ENCODE peak calls at places on chromosomes 2 and 18, in four cellular contexts. One of them, this sample, is unnamed.

GRCh38 chr2:75246441-75247167 is 47.3 kb upstream of the TACR1 start:
- DNase-seq in GM12878: no peak
- DNase-seq in HepG2: no peak
- DNase-seq in NT2/D1: no peak
- DNase-seq in this sample: no peak

GRCh38 chr18:2948038-2948437 is 64.9 kb downstream of the LPIN2 start:
- DNase-seq in GM12878: no peak
- DNase-seq in HepG2: peak
- DNase-seq in NT2/D1: no peak
- DNase-seq in this sample: no peak

GRCh38 chr2:85133751-85134254 is 611 bp downstream of the TCF7L1 start:
- DNase-seq in GM12878: no peak
- DNase-seq in HepG2: no peak
- DNase-seq in NT2/D1: no peak
- DNase-seq in this sample: peak

GRCh38 chr2:153543639-153544071 is 65.1 kb upstream of the RPRM start:
- DNase-seq in GM12878: no peak
- DNase-seq in HepG2: no peak
- DNase-seq in NT2/D1: no peak
- DNase-seq in this sample: peak

GRCh38 chr2:85277416-85278158 is 50.2 kb downstream of the TGOLN2 start:
- DNase-seq in GM12878: no peak
- DNase-seq in HepG2: no peak
- DNase-seq in NT2/D1: no peak
- DNase-seq in this sample: no peak

GRCh38 chr2:137944714-137945113 is 19.6 kb upstream of the HNMT start:
- DNase-seq in GM12878: no peak
- DNase-seq in HepG2: no peak
- DNase-seq in NT2/D1: no peak
- DNase-seq in this sample: no peak

GRCh38 chr2:143607446-143608110 is 478.4 kb downstream of the ARHGAP15 start:
- DNase-seq in GM12878: no peak
- DNase-seq in HepG2: no peak
- DNase-seq in NT2/D1: peak
- DNase-seq in this sample: no peak

GRCh38 chr18:54769526-54770464 is 58.5 kb upstream of the RAB27B start:
- DNase-seq in GM12878: no peak
- DNase-seq in HepG2: no peak
- DNase-seq in NT2/D1: no peak
- DNase-seq in this sample: no peak

GRCh38 chr2:188324067-188324466 is 32.4 kb downstream of the GULP1 start:
- DNase-seq in GM12878: no peak
- DNase-seq in HepG2: no peak
- DNase-seq in NT2/D1: no peak
- DNase-seq in this sample: no peak

GRCh38 chr2:130827502-130828251 is 9.0 kb upstream of the ARHGEF4 start:
- DNase-seq in GM12878: no peak
- DNase-seq in HepG2: no peak
- DNase-seq in NT2/D1: peak
- DNase-seq in this sample: no peak

GRCh38 chr2:123080331-123080730 is 944.8 kb upstream of the CNTNAP5 start:
- DNase-seq in GM12878: peak
- DNase-seq in HepG2: no peak
- DNase-seq in NT2/D1: no peak
- DNase-seq in this sample: no peak

GRCh38 chr2:233121856-233122255 is 61.7 kb downstream of the INPP5D start:
- DNase-seq in GM12878: no peak
- DNase-seq in HepG2: no peak
- DNase-seq in NT2/D1: no peak
- DNase-seq in this sample: no peak

GRCh38 chr2:238761802-238762373 is 86.0 kb upstream of the TWIST2 start:
- DNase-seq in GM12878: no peak
- DNase-seq in HepG2: no peak
- DNase-seq in NT2/D1: no peak
- DNase-seq in this sample: peak

GRCh38 chr2:127140543-127140942 is 33.6 kb upstream of the BIN1 start:
- DNase-seq in GM12878: no peak
- DNase-seq in HepG2: no peak
- DNase-seq in NT2/D1: no peak
- DNase-seq in this sample: peak

GRCh38 chr2:24717263-24717951 is 75.8 kb downstream of the PTRHD1 start:
- DNase-seq in GM12878: no peak
- DNase-seq in HepG2: peak
- DNase-seq in NT2/D1: no peak
- DNase-seq in this sample: no peak

GRCh38 chr2:30095402-30095801 is 51.4 kb upstream of the YPEL5 start:
- DNase-seq in GM12878: no peak
- DNase-seq in HepG2: no peak
- DNase-seq in NT2/D1: no peak
- DNase-seq in this sample: no peak

GRCh38 chr18:27558388-27559158 is 373.5 kb upstream of the CHST9 start:
- DNase-seq in GM12878: no peak
- DNase-seq in HepG2: no peak
- DNase-seq in NT2/D1: no peak
- DNase-seq in this sample: no peak

GRCh38 chr2:70509565-70509964 is 44.1 kb downstream of the TGFA start:
- DNase-seq in GM12878: no peak
- DNase-seq in HepG2: no peak
- DNase-seq in NT2/D1: no peak
- DNase-seq in this sample: no peak

GRCh38 chr2:119198267-119198840 is 25.3 kb upstream of the STEAP3 start:
- DNase-seq in GM12878: no peak
- DNase-seq in HepG2: peak
- DNase-seq in NT2/D1: no peak
- DNase-seq in this sample: no peak

GRCh38 chr18:56563568-56563967 is 74.8 kb downstream of the TXNL1 start:
- DNase-seq in GM12878: no peak
- DNase-seq in HepG2: peak
- DNase-seq in NT2/D1: no peak
- DNase-seq in this sample: peak

GRCh38 chr2:10159086-10159485 is 36.5 kb downstream of the RRM2 start:
- DNase-seq in GM12878: no peak
- DNase-seq in HepG2: no peak
- DNase-seq in NT2/D1: no peak
- DNase-seq in this sample: no peak

GRCh38 chr2:197628043-197628500 is 47.3 kb downstream of the RFTN2 start:
- DNase-seq in GM12878: peak
- DNase-seq in HepG2: no peak
- DNase-seq in NT2/D1: no peak
- DNase-seq in this sample: no peak

GRCh38 chr18:9743200-9744016 is 35.3 kb downstream of the RAB31 start:
- DNase-seq in GM12878: no peak
- DNase-seq in HepG2: peak
- DNase-seq in NT2/D1: peak
- DNase-seq in this sample: peak

GRCh38 chr18:54222922-54223567 is 1.4 kb downstream of the MBD2 start:
- DNase-seq in GM12878: peak
- DNase-seq in HepG2: peak
- DNase-seq in NT2/D1: no peak
- DNase-seq in this sample: no peak

GRCh38 chr18:67241292-67241691 is 275.2 kb downstream of the DSEL start:
- DNase-seq in GM12878: no peak
- DNase-seq in HepG2: no peak
- DNase-seq in NT2/D1: no peak
- DNase-seq in this sample: no peak

GRCh38 chr18:27143580-27144287 is 41.4 kb downstream of the CHST9 start:
- DNase-seq in GM12878: no peak
- DNase-seq in HepG2: peak
- DNase-seq in NT2/D1: no peak
- DNase-seq in this sample: no peak

GRCh38 chr18:35290070-35290735 is at the start of gene ZSCAN30:
- DNase-seq in GM12878: peak
- DNase-seq in HepG2: peak
- DNase-seq in NT2/D1: peak
- DNase-seq in this sample: peak

GRCh38 chr2:99150691-99151090 is 4.1 kb downstream of the TSGA10 start:
- DNase-seq in GM12878: no peak
- DNase-seq in HepG2: no peak
- DNase-seq in NT2/D1: no peak
- DNase-seq in this sample: no peak

GRCh38 chr18:62337336-62337735 is 12.2 kb downstream of the TNFRSF11A start:
- DNase-seq in GM12878: no peak
- DNase-seq in HepG2: no peak
- DNase-seq in NT2/D1: no peak
- DNase-seq in this sample: no peak

GRCh38 chr2:160719116-160719515 is 225.5 kb upstream of the RBMS1 start:
- DNase-seq in GM12878: no peak
- DNase-seq in HepG2: no peak
- DNase-seq in NT2/D1: no peak
- DNase-seq in this sample: no peak

GRCh38 chr18:57942493-57942892 is 101.5 kb upstream of the NEDD4L start:
- DNase-seq in GM12878: no peak
- DNase-seq in HepG2: no peak
- DNase-seq in NT2/D1: peak
- DNase-seq in this sample: no peak

GRCh38 chr2:147211484-147211883 is 633.3 kb upstream of the ACVR2A start:
- DNase-seq in GM12878: no peak
- DNase-seq in HepG2: no peak
- DNase-seq in NT2/D1: no peak
- DNase-seq in this sample: no peak

GRCh38 chr2:31287681-31288080 is 53.7 kb downstream of the EHD3 start:
- DNase-seq in GM12878: no peak
- DNase-seq in HepG2: no peak
- DNase-seq in NT2/D1: no peak
- DNase-seq in this sample: no peak

GRCh38 chr2:101150306-101151140 is 659 bp downstream of the TBC1D8 start:
- DNase-seq in GM12878: no peak
- DNase-seq in HepG2: no peak
- DNase-seq in NT2/D1: no peak
- DNase-seq in this sample: peak

DNA sequence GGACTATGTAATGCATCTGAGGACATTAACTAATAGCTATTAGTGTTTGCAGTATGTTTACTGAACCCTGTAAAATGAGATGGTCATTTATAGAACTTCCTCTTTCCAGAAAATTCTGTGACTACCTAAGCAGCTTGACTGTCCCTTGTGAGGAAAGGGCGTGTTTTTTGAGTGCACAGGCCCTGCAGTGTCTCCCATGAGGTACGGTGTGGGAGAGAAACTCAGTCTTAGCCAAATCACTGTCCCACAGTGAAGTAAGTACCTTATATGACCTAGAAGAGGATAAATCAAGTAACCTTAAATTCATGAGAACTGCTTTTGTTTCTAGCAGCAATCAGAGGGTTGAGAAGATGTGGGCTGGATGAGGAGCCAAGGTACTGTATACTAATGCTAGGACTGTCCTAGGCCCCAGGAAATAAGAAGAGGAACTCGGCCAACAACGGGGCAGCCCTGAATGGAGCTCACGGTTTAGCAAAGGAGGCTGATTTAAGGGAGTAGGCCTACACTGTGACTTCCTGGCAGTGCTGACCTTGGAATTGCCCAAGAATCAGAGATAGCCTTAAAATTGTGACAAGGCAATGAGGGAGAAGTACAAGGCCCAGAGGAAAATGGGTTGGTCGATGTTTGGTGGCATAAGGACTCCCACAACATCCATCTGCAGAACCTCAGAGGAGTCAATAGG is 103.5 kb upstream of the CTAGE1 start:
- DNase-seq in GM12878: no peak
- DNase-seq in HepG2: no peak
- DNase-seq in NT2/D1: no peak
- DNase-seq in this sample: no peak
- TF ChIP-seq SUZ12 in GM12878: no peak
- TF ChIP-seq SUZ12 in HepG2: no peak
- TF ChIP-seq SUZ12 in NT2/D1: no peak
- TF ChIP-seq SUZ12 in this sample: no peak

DNA sequence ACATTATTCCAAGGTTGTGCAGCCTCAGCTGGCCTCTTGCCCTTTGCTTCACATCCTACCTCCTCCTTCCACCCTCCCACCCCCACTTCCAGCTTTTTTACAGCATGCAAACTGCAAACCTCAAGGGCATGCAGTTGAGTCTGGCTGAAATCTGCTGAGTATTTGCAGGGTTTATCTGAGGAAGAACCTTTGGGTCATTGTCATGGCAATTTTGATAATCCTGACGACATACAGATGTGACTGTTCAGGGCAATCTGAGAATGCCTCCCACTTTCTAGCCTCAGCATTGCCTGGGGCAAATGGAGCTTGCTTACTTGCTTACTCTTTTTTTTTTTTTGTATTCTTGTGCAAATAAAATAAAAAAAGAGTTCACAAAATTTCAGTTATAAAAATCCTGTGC is 23.5 kb upstream of the LHCGR start:
- DNase-seq in GM12878: no peak
- DNase-seq in HepG2: no peak
- DNase-seq in NT2/D1: no peak
- DNase-seq in this sample: no peak
- TF ChIP-seq SUZ12 in GM12878: no peak
- TF ChIP-seq SUZ12 in HepG2: no peak
- TF ChIP-seq SUZ12 in NT2/D1: no peak
- TF ChIP-seq SUZ12 in this sample: no peak

GRCh38 chr2:64362562-64363026 is 91.4 kb upstream of the LGALSL start:
- DNase-seq in GM12878: no peak
- DNase-seq in HepG2: no peak
- DNase-seq in NT2/D1: no peak
- DNase-seq in this sample: no peak
- TF ChIP-seq SUZ12 in GM12878: no peak
- TF ChIP-seq SUZ12 in HepG2: no peak
- TF ChIP-seq SUZ12 in NT2/D1: no peak
- TF ChIP-seq SUZ12 in this sample: no peak

GRCh38 chr2:182784777-182785176 is 68.7 kb downstream of the DNAJC10 start:
- DNase-seq in GM12878: no peak
- DNase-seq in HepG2: peak
- DNase-seq in NT2/D1: peak
- DNase-seq in this sample: peak
- TF ChIP-seq SUZ12 in GM12878: no peak
- TF ChIP-seq SUZ12 in HepG2: no peak
- TF ChIP-seq SUZ12 in NT2/D1: no peak
- TF ChIP-seq SUZ12 in this sample: no peak

GRCh38 chr2:217418544-217418943 is 558.7 kb upstream of the TNP1 start:
- DNase-seq in GM12878: no peak
- DNase-seq in HepG2: no peak
- DNase-seq in NT2/D1: no peak
- DNase-seq in this sample: no peak
- TF ChIP-seq SUZ12 in GM12878: no peak
- TF ChIP-seq SUZ12 in HepG2: no peak
- TF ChIP-seq SUZ12 in NT2/D1: no peak
- TF ChIP-seq SUZ12 in this sample: no peak

GRCh38 chr18:1147616-1148184 is 243.0 kb downstream of the ADCYAP1 start:
- DNase-seq in GM12878: no peak
- DNase-seq in HepG2: no peak
- DNase-seq in NT2/D1: peak
- DNase-seq in this sample: no peak
- TF ChIP-seq SUZ12 in GM12878: no peak
- TF ChIP-seq SUZ12 in HepG2: no peak
- TF ChIP-seq SUZ12 in NT2/D1: no peak
- TF ChIP-seq SUZ12 in this sample: no peak

This sample was measured in HEK293T.